ENCODE peak calls at places on chromosomes 5 and 9, in nine cellular contexts. N is SK-MEL-5; Z is CD4-positive, alpha-beta T cell; B is myocyte; V is NCI-H187 treated with DMSO at 0.1 percent for 48 hours; D is NCI-H1092 treated with DMSO at 0.1 percent for 48 hours; K is EH; F is IMR-90; M is GM12878. L is an unnamed sample.
A peak's percentile ranks its signal among the peaks of the same experiment; 100 is the strongest.

GRCh38 chr5:96297290-96297689 is 135.8 kb downstream of the PCSK1 start:
- DNase-seq in N (no peak), Z (no peak), B (peak; percentile 67), V (no peak), D (no peak), K (peak; percentile 90), F (peak; percentile 98), M (no peak), L (no peak)

GRCh38 chr9:6987381-6987780 is 229.6 kb downstream of the KDM4C start:
- DNase-seq in N (no peak), Z (no peak), B (no peak), V (no peak), D (no peak), K (no peak), F (no peak), M (no peak), L (no peak)

GRCh38 chr5:132277971-132278964 is 15.9 kb upstream of the SLC22A4 start:
- DNase-seq in N (no peak), Z (no peak), B (no peak), V (no peak), D (no peak), K (no peak), F (no peak), M (no peak), L (no peak)

GRCh38 chr5:56367752-56368151 is 134.6 kb upstream of the ANKRD55 start:
- DNase-seq in N (no peak), Z (no peak), B (no peak), V (no peak), D (no peak), K (peak; percentile 3), F (no peak), M (no peak), L (no peak)

GRCh38 chr9:130072515-130073235 is 19.0 kb downstream of the GPR107 start:
- DNase-seq in N (no peak), Z (no peak), B (no peak), V (no peak), D (no peak), K (peak; percentile 51), F (peak; percentile 66), M (peak; percentile 53), L (no peak)

GRCh38 chr5:142151436-142152382 is 43.1 kb downstream of the NDFIP1 start:
- DNase-seq in N (peak; percentile 78), Z (peak; percentile 51), B (peak; percentile 78), V (no peak), D (peak; percentile 28), K (peak; percentile 77), F (peak; percentile 89), M (peak; percentile 2), L (no peak)

GRCh38 chr9:36763778-36764177 is 191.1 kb downstream of the MELK start:
- DNase-seq in N (no peak), Z (no peak), B (no peak), V (no peak), D (no peak), K (no peak), F (no peak), M (no peak), L (no peak)

GRCh38 chr9:124569942-124570341 is 62.7 kb upstream of the NR5A1 start:
- DNase-seq in N (no peak), Z (no peak), B (no peak), V (no peak), D (no peak), K (no peak), F (no peak), M (no peak), L (no peak)

GRCh38 chr9:122360891-122361290 is 9.9 kb upstream of the PTGS1 start:
- DNase-seq in N (no peak), Z (no peak), B (no peak), V (no peak), D (no peak), K (peak; percentile 58), F (peak; percentile 70), M (no peak), L (no peak)

GRCh38 chr5:181088289-181088688 is 42.7 kb downstream of the OR2V1 start:
- DNase-seq in N (no peak), Z (no peak), B (no peak), V (no peak), D (no peak), K (no peak), F (no peak), M (no peak), L (no peak)